ENCODE peak calls at places on chromosomes 11 and 22, in four cellular contexts. P is neural progenitor cell, O is thoracic aorta, M is uterus. H is an unnamed sample.

GRCh38 chr11:119872911-119873310 is 143.9 kb upstream of the NECTIN1 start:
- DNase-seq in P (no peak), O (no peak), M (no peak), H (no peak)

GRCh38 chr11:123313261-123313660 is 116.8 kb upstream of the GRAMD1B start:
- DNase-seq in P (peak; percentile 44), O (no peak), M (no peak), H (no peak)

GRCh38 chr11:123833095-123833494 is 26.9 kb upstream of the OR6M1 start:
- DNase-seq in P (no peak), O (no peak), M (no peak), H (no peak)

GRCh38 chr11:91981995-91982394 is 242.6 kb upstream of the FAT3 start:
- DNase-seq in P (no peak), O (peak; percentile 79), M (peak; percentile 25), H (no peak)

GRCh38 chr11:123653997-123654565 is 343 bp downstream of the SCN3B start:
- DNase-seq in P (peak; percentile 74), O (no peak), M (no peak), H (peak; percentile 24)

GRCh38 chr22:47781427-47782111 is 1019.1 kb downstream of the TBC1D22A start:
- DNase-seq in P (no peak), O (no peak), M (no peak), H (no peak)

GRCh38 chr11:78575478-78575877 is 814 bp upstream of the NARS2 start:
- DNase-seq in P (no peak), O (no peak), M (no peak), H (no peak)

GRCh38 chr11:123145661-123146060 is 49.4 kb downstream of the CLMP start:
- DNase-seq in P (peak; percentile 8), O (no peak), M (no peak), H (peak; percentile 60)

GRCh38 chr11:94117871-94118270 is 10.8 kb upstream of the PANX1 start:
- DNase-seq in P (no peak), O (no peak), M (no peak), H (no peak)

GRCh38 chr11:67024966-67025365 is 2.0 kb downstream of the SYT12 start:
- DNase-seq in P (no peak), O (no peak), M (no peak), H (peak; percentile 19)

GRCh38 chr11:118194835-118195627 is 18.6 kb upstream of the SCN2B start:
- DNase-seq in P (no peak), O (peak; percentile 31), M (peak; percentile 90), H (peak; percentile 92)

GRCh38 chr11:73795925-73796632 is 8.4 kb downstream of the MRPL48 start:
- DNase-seq in P (peak; percentile 26), O (no peak), M (no peak), H (no peak)

GRCh38 chr11:80285076-80285790 is 844.4 kb upstream of the TENM4 start:
- DNase-seq in P (no peak), O (no peak), M (no peak), H (no peak)

GRCh38 chr11:80424012-80424695 is 983.3 kb upstream of the TENM4 start:
- DNase-seq in P (no peak), O (no peak), M (no peak), H (no peak)

GRCh38 chr11:128580612-128581011 is 6.7 kb downstream of the ETS1 start:
- DNase-seq in P (no peak), O (no peak), M (no peak), H (no peak)

GRCh38 chr22:27800250-27801131 is 1.1 kb downstream of the MN1 start:
- DNase-seq in P (peak; percentile 77), O (no peak), M (peak; percentile 19), H (no peak)

GRCh38 chr11:22822204-22822603 is 7.4 kb downstream of the SVIP start:
- DNase-seq in P (no peak), O (no peak), M (no peak), H (no peak)

GRCh38 chr11:73194593-73194992 is 23.5 kb upstream of the P2RY2 start:
- DNase-seq in P (no peak), O (no peak), M (no peak), H (peak; percentile 98)

GRCh38 chr11:61899146-61899841 is 7.9 kb upstream of the FADS3 start:
- DNase-seq in P (peak; percentile 86), O (no peak), M (peak; percentile 84), H (peak; percentile 70)

GRCh38 chr11:2424811-2425495 is 19.4 kb downstream of the TRPM5 start:
- DNase-seq in P (no peak), O (no peak), M (no peak), H (no peak)

GRCh38 chr11:17197431-17197898 is 10.3 kb downstream of the PIK3C2A start:
- DNase-seq in P (no peak), O (no peak), M (no peak), H (peak; percentile 91)

GRCh38 chr22:24592846-24593809 is at the start of gene LRRC75B:
- DNase-seq in P (peak; percentile 90), O (peak; percentile 56), M (peak; percentile 90), H (peak; percentile 95)

GRCh38 chr11:1935156-1936071 is 11.7 kb upstream of the MRPL23 start:
- DNase-seq in P (no peak), O (no peak), M (no peak), H (no peak)

GRCh38 chr11:96013459-96014213 is 89.7 kb upstream of the MTMR2 start:
- DNase-seq in P (no peak), O (no peak), M (no peak), H (no peak)

GRCh38 chr22:36323182-36323854 is 64.4 kb downstream of the MYH9 start:
- DNase-seq in P (no peak), O (peak; percentile 79), M (peak; percentile 84), H (peak; percentile 16)

GRCh38 chr22:33051960-33052839 is 6.0 kb downstream of the SYN3 start:
- DNase-seq in P (peak; percentile 20), O (no peak), M (no peak), H (no peak)

GRCh38 chr22:44616461-44616860 is 85.5 kb upstream of the PRR5 start:
- DNase-seq in P (no peak), O (no peak), M (no peak), H (no peak)
- H3K36me3 ChIP-seq in P (no peaks in the 10 kb centered on the region), O (no peaks in the 10 kb centered on the region), M (no peaks in the 10 kb centered on the region), H (no peaks in the 10 kb centered on the region)

GRCh38 chr22:45276507-45276906 is 8.2 kb upstream of the UPK3A start:
- DNase-seq in P (no peak), O (no peak), M (no peak), H (no peak)

GRCh38 chr22:45280583-45280972 is 4.2 kb upstream of the UPK3A start:
- DNase-seq in P (no peak), O (no peak), M (no peak), H (no peak)

GRCh38 chr22:45278125-45278524 is 6.6 kb upstream of the UPK3A start:
- DNase-seq in P (no peak), O (no peak), M (no peak), H (no peak)

GRCh38 chr22:45284705-45285305 is at the start of gene UPK3A:
- DNase-seq in P (peak; percentile 91), O (no peak), M (no peak), H (peak; percentile 79)

GRCh38 chr22:45280995-45281394 is 3.8 kb upstream of the UPK3A start:
- DNase-seq in P (no peak), O (no peak), M (no peak), H (no peak)
- H3K36me3 ChIP-seq in P (no peaks in the 10 kb centered on the region), O (no peaks in the 10 kb centered on the region), M (no peaks in the 10 kb centered on the region), H (no peaks in the 10 kb centered on the region)

GRCh38 chr11:65396769-65397745 is 10.6 kb downstream of the FRMD8 start:
- DNase-seq in P (no peak), O (no peak), M (no peak), H (no peak)
- H3K36me3 ChIP-seq in P (no peaks in the 10 kb centered on the region), O (peaks cover 43% of the 10 kb centered on the region), M (no peaks in the 10 kb centered on the region), H (peaks cover 33% of the 10 kb centered on the region)

GRCh38 chr22:21796863-21797262 is 61.3 kb upstream of the YPEL1 start:
- DNase-seq in P (no peak), O (no peak), M (no peak), H (no peak)

GRCh38 chr22:21796231-21796630 is 60.6 kb upstream of the YPEL1 start:
- DNase-seq in P (no peak), O (no peak), M (no peak), H (no peak)

GRCh38 chr22:21800552-21801303 is 65.1 kb upstream of the YPEL1 start:
- DNase-seq in P (no peak), O (no peak), M (no peak), H (no peak)

GRCh38 chr22:21802056-21802455 is 65.4 kb downstream of the MAPK1 start:
- DNase-seq in P (no peak), O (no peak), M (no peak), H (no peak)

GRCh38 chr22:21797444-21798221 is 62.0 kb upstream of the YPEL1 start:
- DNase-seq in P (no peak), O (no peak), M (no peak), H (no peak)
- H3K36me3 ChIP-seq in P (peaks cover 8% of the 10 kb centered on the region), O (peaks cover 21% of the 10 kb centered on the region), M (no peaks in the 10 kb centered on the region), H (peaks cover 16% of the 10 kb centered on the region)

DNA sequence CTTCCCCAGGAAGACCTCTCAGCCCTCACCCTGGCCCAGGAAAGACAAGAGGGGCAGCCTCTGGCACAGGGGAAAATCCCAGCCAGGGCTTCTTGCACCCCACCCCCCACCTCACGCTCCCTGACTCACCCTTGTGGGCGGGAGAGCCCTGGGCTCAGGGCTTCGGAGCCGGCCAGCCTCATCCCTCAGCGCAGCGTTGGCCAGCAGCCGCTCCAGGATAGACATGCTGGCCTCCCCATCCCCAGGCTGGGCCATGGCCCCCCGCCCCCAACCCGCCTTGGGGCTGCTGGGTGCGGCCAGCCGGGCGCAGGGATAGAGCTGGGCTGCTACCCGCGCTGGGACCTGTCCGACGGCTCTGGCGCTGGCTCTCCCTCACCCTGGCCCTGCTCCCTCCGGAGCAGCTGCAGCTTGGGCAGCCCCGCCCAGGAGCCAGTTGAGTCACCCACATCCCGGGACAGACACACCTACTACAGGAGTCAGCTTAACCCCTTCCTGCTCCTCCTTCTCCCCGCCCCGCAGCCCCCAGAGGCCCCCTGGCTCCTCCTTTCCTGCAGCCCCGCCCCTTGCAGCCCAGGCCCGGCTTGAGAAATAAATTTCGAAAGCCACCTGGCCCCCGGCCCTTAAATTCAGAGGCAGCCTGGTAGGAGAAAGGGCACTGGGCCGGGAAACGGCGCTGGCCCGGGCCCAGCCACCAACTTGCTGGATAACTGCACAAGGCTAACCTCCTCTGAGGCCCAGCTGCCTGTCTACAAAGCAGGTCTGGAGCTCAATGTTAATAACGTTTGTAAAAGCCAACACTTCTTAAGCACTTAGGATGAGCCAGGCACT is 13.4 kb downstream of the TNKS1BP1 start:
- DNase-seq in P (peak; percentile 91), O (peak; percentile 92), M (peak; percentile 98), H (peak; percentile 95)
- H3K36me3 ChIP-seq in P (no peaks in the 10 kb centered on the region), O (peaks cover 56% of the 10 kb centered on the region), M (no peaks in the 10 kb centered on the region), H (peaks cover 6% of the 10 kb centered on the region)